ENCODE peak calls at places on chromosomes 7 and 10, in eight cellular contexts. One of them, this sample, is unnamed.

GRCh38 chr7:149706398-149706797 is 67.0 kb downstream of the ZNF467 start:
- DNase-seq in stomach: no peak
- DNase-seq in IMR-90: no peak
- DNase-seq in esophagus squamous epithelium: no peak
- DNase-seq in HCT116: no peak
- DNase-seq in adrenal gland: no peak
- DNase-seq in spleen: peak; percentile 6
- DNase-seq in endothelial cell of umbilical vein: no peak
- DNase-seq in this sample: no peak

GRCh38 chr7:5448378-5449042 is 24.9 kb upstream of the TNRC18 start:
- DNase-seq in adrenal gland: no peak
- DNase-seq in HCT116: no peak
- DNase-seq in esophagus squamous epithelium: no peak
- DNase-seq in IMR-90: no peak
- DNase-seq in spleen: no peak
- DNase-seq in endothelial cell of umbilical vein: no peak
- DNase-seq in stomach: no peak
- DNase-seq in this sample: no peak

GRCh38 chr7:54725255-54725654 is 33.8 kb downstream of the SEC61G start:
- DNase-seq in adrenal gland: no peak
- DNase-seq in HCT116: no peak
- DNase-seq in endothelial cell of umbilical vein: no peak
- DNase-seq in spleen: no peak
- DNase-seq in esophagus squamous epithelium: no peak
- DNase-seq in stomach: no peak
- DNase-seq in IMR-90: no peak
- DNase-seq in this sample: no peak

GRCh38 chr7:136034132-136034531 is 57.0 kb upstream of the MTPN start:
- DNase-seq in adrenal gland: no peak
- DNase-seq in endothelial cell of umbilical vein: no peak
- DNase-seq in spleen: no peak
- DNase-seq in IMR-90: no peak
- DNase-seq in stomach: no peak
- DNase-seq in esophagus squamous epithelium: no peak
- DNase-seq in HCT116: no peak
- DNase-seq in this sample: no peak

GRCh38 chr10:132764108-132764507 is 21.8 kb downstream of the NKX6-2 start:
- DNase-seq in spleen: no peak
- DNase-seq in IMR-90: no peak
- DNase-seq in endothelial cell of umbilical vein: no peak
- DNase-seq in HCT116: no peak
- DNase-seq in adrenal gland: no peak
- DNase-seq in esophagus squamous epithelium: no peak
- DNase-seq in stomach: no peak
- DNase-seq in this sample: no peak

GRCh38 chr7:78777844-78778243 is 675.6 kb downstream of the MAGI2 start:
- DNase-seq in spleen: no peak
- DNase-seq in HCT116: no peak
- DNase-seq in endothelial cell of umbilical vein: no peak
- DNase-seq in esophagus squamous epithelium: no peak
- DNase-seq in stomach: no peak
- DNase-seq in adrenal gland: no peak
- DNase-seq in IMR-90: peak; percentile 47
- DNase-seq in this sample: no peak

GRCh38 chr7:1460757-1461639 is 1.7 kb upstream of the MICALL2 start:
- DNase-seq in stomach: peak; percentile 80
- DNase-seq in esophagus squamous epithelium: no peak
- DNase-seq in HCT116: no peak
- DNase-seq in IMR-90: peak; percentile 34
- DNase-seq in spleen: peak; percentile 89
- DNase-seq in adrenal gland: peak; percentile 68
- DNase-seq in endothelial cell of umbilical vein: peak; percentile 61
- DNase-seq in this sample: peak; percentile 93

GRCh38 chr7:69517985-69518731 is 80.1 kb upstream of the AUTS2 start:
- DNase-seq in adrenal gland: no peak
- DNase-seq in esophagus squamous epithelium: no peak
- DNase-seq in IMR-90: no peak
- DNase-seq in HCT116: no peak
- DNase-seq in endothelial cell of umbilical vein: no peak
- DNase-seq in stomach: no peak
- DNase-seq in spleen: no peak
- DNase-seq in this sample: no peak

GRCh38 chr7:50348469-50349162 is 44.1 kb downstream of the IKZF1 start:
- DNase-seq in endothelial cell of umbilical vein: no peak
- DNase-seq in spleen: no peak
- DNase-seq in esophagus squamous epithelium: no peak
- DNase-seq in stomach: no peak
- DNase-seq in IMR-90: no peak
- DNase-seq in HCT116: no peak
- DNase-seq in adrenal gland: no peak
- DNase-seq in this sample: no peak

GRCh38 chr7:129748710-129749109 is 137.2 kb downstream of the NRF1 start:
- DNase-seq in esophagus squamous epithelium: no peak
- DNase-seq in endothelial cell of umbilical vein: no peak
- DNase-seq in HCT116: no peak
- DNase-seq in IMR-90: peak; percentile 24
- DNase-seq in adrenal gland: no peak
- DNase-seq in spleen: no peak
- DNase-seq in stomach: no peak
- DNase-seq in this sample: no peak

GRCh38 chr7:45717537-45718235 is 143.5 kb downstream of the ADCY1 start:
- DNase-seq in IMR-90: no peak
- DNase-seq in spleen: no peak
- DNase-seq in esophagus squamous epithelium: no peak
- DNase-seq in endothelial cell of umbilical vein: no peak
- DNase-seq in stomach: no peak
- DNase-seq in adrenal gland: no peak
- DNase-seq in HCT116: no peak
- DNase-seq in this sample: no peak

GRCh38 chr7:29360633-29361625 is 166.4 kb downstream of the CHN2 start:
- DNase-seq in adrenal gland: no peak
- DNase-seq in spleen: no peak
- DNase-seq in HCT116: no peak
- DNase-seq in stomach: no peak
- DNase-seq in esophagus squamous epithelium: no peak
- DNase-seq in IMR-90: no peak
- DNase-seq in endothelial cell of umbilical vein: no peak
- DNase-seq in this sample: no peak

GRCh38 chr7:98943336-98943735 is 65.0 kb downstream of the TRRAP start:
- DNase-seq in spleen: no peak
- DNase-seq in esophagus squamous epithelium: no peak
- DNase-seq in adrenal gland: no peak
- DNase-seq in IMR-90: no peak
- DNase-seq in HCT116: no peak
- DNase-seq in stomach: no peak
- DNase-seq in endothelial cell of umbilical vein: no peak
- DNase-seq in this sample: no peak

GRCh38 chr7:98944386-98944785 is 66.1 kb downstream of the TRRAP start:
- DNase-seq in HCT116: no peak
- DNase-seq in esophagus squamous epithelium: no peak
- DNase-seq in IMR-90: no peak
- DNase-seq in stomach: no peak
- DNase-seq in endothelial cell of umbilical vein: no peak
- DNase-seq in adrenal gland: no peak
- DNase-seq in spleen: no peak
- DNase-seq in this sample: no peak

GRCh38 chr7:98949336-98950044 is 71.2 kb downstream of the TRRAP start:
- DNase-seq in HCT116: no peak
- DNase-seq in endothelial cell of umbilical vein: no peak
- DNase-seq in esophagus squamous epithelium: no peak
- DNase-seq in adrenal gland: no peak
- DNase-seq in stomach: no peak
- DNase-seq in spleen: no peak
- DNase-seq in IMR-90: no peak
- DNase-seq in this sample: no peak

GRCh38 chr7:98945852-98946251 is 67.5 kb downstream of the TRRAP start:
- DNase-seq in spleen: no peak
- DNase-seq in stomach: no peak
- DNase-seq in HCT116: no peak
- DNase-seq in esophagus squamous epithelium: no peak
- DNase-seq in IMR-90: no peak
- DNase-seq in endothelial cell of umbilical vein: no peak
- DNase-seq in adrenal gland: no peak
- DNase-seq in this sample: no peak

GRCh38 chr7:98946389-98946788 is 68.1 kb downstream of the TRRAP start:
- DNase-seq in stomach: no peak
- DNase-seq in IMR-90: no peak
- DNase-seq in HCT116: no peak
- DNase-seq in adrenal gland: no peak
- DNase-seq in endothelial cell of umbilical vein: no peak
- DNase-seq in spleen: no peak
- DNase-seq in esophagus squamous epithelium: no peak
- DNase-seq in this sample: no peak
- TF ChIP-seq POLR2A in stomach: no peak
- TF ChIP-seq POLR2A in IMR-90: no peak
- TF ChIP-seq POLR2A in HCT116: no peak
- TF ChIP-seq POLR2A in adrenal gland: no peak
- TF ChIP-seq POLR2A in endothelial cell of umbilical vein: no peak
- TF ChIP-seq POLR2A in spleen: no peak
- TF ChIP-seq POLR2A in esophagus squamous epithelium: no peak
- TF ChIP-seq POLR2A in this sample: no peak

DNA sequence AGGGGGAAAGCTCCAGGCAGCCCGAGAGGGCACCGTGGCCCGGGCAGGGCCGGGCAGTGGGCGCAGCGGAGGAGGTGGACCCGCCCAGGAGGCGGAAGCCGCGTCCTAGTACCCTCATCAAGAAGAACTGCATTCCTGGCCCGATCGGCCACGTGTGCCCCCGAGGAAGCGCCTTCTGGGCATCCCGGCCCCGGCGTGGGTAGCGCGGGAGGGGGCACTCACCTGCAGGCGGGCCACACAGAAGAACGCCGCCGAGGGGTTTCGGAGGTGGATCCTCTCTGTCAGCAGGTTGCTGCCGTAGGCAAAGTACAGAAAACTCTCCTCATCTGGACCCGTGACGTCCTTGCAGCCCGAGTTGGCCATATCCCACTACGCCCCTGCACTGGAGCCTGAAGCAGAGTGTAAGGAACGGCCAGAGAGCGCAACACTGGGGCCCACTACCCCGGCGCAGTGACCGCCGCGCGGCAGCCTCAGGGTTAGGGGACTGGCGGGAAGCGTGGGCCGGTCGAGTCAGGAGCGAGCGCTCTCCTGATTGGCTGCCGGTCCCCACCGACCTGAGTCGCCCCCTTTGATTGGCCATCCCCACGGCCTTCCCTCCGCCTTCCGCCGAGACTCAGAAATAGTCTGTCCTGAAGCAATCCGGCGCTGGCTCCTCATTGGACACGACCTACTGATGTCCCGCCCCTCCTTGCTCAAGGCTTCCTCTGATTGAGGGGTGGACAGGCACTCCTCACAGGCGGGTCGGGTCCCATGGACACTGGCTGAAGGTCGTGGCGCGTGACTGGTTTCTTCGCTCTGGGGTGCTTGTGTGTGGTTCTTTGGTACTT is at the start of gene GGCT:
- DNase-seq in esophagus squamous epithelium: peak; percentile 91
- DNase-seq in endothelial cell of umbilical vein: peak; percentile 99
- DNase-seq in IMR-90: peak; percentile 98
- DNase-seq in adrenal gland: peak; percentile 98
- DNase-seq in spleen: peak; percentile 98
- DNase-seq in HCT116: peak; percentile 96
- DNase-seq in stomach: peak; percentile 99
- DNase-seq in this sample: peak; percentile 97
- TF ChIP-seq POLR2A in esophagus squamous epithelium: peak; percentile 76
- TF ChIP-seq POLR2A in endothelial cell of umbilical vein: peak; percentile 93
- TF ChIP-seq POLR2A in IMR-90: peak; percentile 86
- TF ChIP-seq POLR2A in adrenal gland: peak; percentile 38
- TF ChIP-seq POLR2A in spleen: peak; percentile 55
- TF ChIP-seq POLR2A in HCT116: peak; percentile 86
- TF ChIP-seq POLR2A in stomach: peak; percentile 7
- TF ChIP-seq POLR2A in this sample: peak; percentile 85

DNA sequence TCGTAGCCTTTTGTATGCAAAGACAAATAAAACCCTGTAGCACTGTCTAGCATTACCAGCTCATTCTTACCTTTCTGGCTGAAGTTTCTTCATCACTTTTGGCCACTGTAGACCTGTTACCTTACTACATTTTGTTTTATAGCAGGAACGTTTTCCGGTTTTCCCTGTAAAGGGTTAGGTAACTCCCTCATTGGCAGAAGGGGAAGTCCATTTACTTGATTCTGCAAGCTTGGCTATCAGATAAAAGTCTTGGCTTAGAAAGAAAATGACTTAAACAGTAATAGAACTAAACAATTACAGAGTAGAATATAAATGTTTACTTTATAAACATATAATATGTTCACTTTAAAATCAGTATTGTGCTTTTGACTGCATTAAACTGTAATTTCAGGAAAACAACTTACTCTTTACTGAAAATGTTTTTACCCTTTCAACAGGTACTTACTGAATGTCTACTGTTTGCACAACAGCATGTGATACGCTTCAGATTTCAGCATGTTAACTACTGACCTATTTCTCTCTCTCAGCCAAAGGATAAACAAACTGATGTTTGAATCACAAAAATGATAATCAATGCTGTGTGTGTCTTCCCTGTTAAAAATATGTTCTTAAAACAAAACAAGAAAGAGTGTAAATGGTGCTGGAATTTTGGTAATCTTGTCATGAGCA is 67.1 kb downstream of the OTUD1 start:
- DNase-seq in adrenal gland: no peak
- DNase-seq in IMR-90: no peak
- DNase-seq in spleen: no peak
- DNase-seq in esophagus squamous epithelium: no peak
- DNase-seq in endothelial cell of umbilical vein: no peak
- DNase-seq in stomach: no peak
- DNase-seq in HCT116: no peak
- DNase-seq in this sample: no peak
- TF ChIP-seq POLR2A in adrenal gland: no peak
- TF ChIP-seq POLR2A in IMR-90: no peak
- TF ChIP-seq POLR2A in spleen: no peak
- TF ChIP-seq POLR2A in esophagus squamous epithelium: no peak
- TF ChIP-seq POLR2A in endothelial cell of umbilical vein: no peak
- TF ChIP-seq POLR2A in stomach: no peak
- TF ChIP-seq POLR2A in HCT116: no peak
- TF ChIP-seq POLR2A in this sample: no peak

GRCh38 chr10:30151581-30152389 is 92.4 kb upstream of the JCAD start:
- DNase-seq in spleen: no peak
- DNase-seq in IMR-90: peak; percentile 88
- DNase-seq in stomach: no peak
- DNase-seq in esophagus squamous epithelium: no peak
- DNase-seq in adrenal gland: no peak
- DNase-seq in endothelial cell of umbilical vein: peak; percentile 14
- DNase-seq in HCT116: peak; percentile 36
- DNase-seq in this sample: peak; percentile 60

GRCh38 chr10:30155401-30155800 is 96.0 kb upstream of the JCAD start:
- DNase-seq in IMR-90: peak; percentile 16
- DNase-seq in endothelial cell of umbilical vein: peak; percentile 77
- DNase-seq in esophagus squamous epithelium: no peak
- DNase-seq in HCT116: no peak
- DNase-seq in spleen: no peak
- DNase-seq in stomach: no peak
- DNase-seq in adrenal gland: no peak
- DNase-seq in this sample: no peak

GRCh38 chr10:30154561-30154960 is 95.2 kb upstream of the JCAD start:
- DNase-seq in adrenal gland: no peak
- DNase-seq in spleen: no peak
- DNase-seq in stomach: no peak
- DNase-seq in IMR-90: no peak
- DNase-seq in esophagus squamous epithelium: no peak
- DNase-seq in HCT116: no peak
- DNase-seq in endothelial cell of umbilical vein: peak; percentile 24
- DNase-seq in this sample: no peak

GRCh38 chr10:30158325-30158960 is 99.1 kb upstream of the JCAD start:
- DNase-seq in spleen: no peak
- DNase-seq in endothelial cell of umbilical vein: no peak
- DNase-seq in adrenal gland: no peak
- DNase-seq in IMR-90: peak; percentile 21
- DNase-seq in esophagus squamous epithelium: no peak
- DNase-seq in stomach: no peak
- DNase-seq in HCT116: no peak
- DNase-seq in this sample: no peak

GRCh38 chr10:30154126-30154525 is 94.7 kb upstream of the JCAD start:
- DNase-seq in stomach: no peak
- DNase-seq in adrenal gland: peak; percentile 26
- DNase-seq in spleen: no peak
- DNase-seq in IMR-90: no peak
- DNase-seq in endothelial cell of umbilical vein: no peak
- DNase-seq in HCT116: no peak
- DNase-seq in esophagus squamous epithelium: no peak
- DNase-seq in this sample: no peak
- TF ChIP-seq POLR2A in stomach: no peak
- TF ChIP-seq POLR2A in adrenal gland: no peak
- TF ChIP-seq POLR2A in spleen: no peak
- TF ChIP-seq POLR2A in IMR-90: no peak
- TF ChIP-seq POLR2A in endothelial cell of umbilical vein: no peak
- TF ChIP-seq POLR2A in HCT116: no peak
- TF ChIP-seq POLR2A in esophagus squamous epithelium: no peak
- TF ChIP-seq POLR2A in this sample: no peak

This sample was measured in H54.